ENCODE peak calls at places on chromosomes 5 and 9, in seven cellular contexts. One of them, this sample, is unnamed.

GRCh38 chr9:130174920-130175321 is 2.7 kb downstream of the NCS1 start:
- DNase-seq in HCT116: no peak
- DNase-seq in GM23338: no peak
- DNase-seq in sigmoid colon: peak; percentile 95
- DNase-seq in suprapubic skin: no peak
- DNase-seq in prostate gland: no peak
- DNase-seq in GM12892: no peak
- DNase-seq in this sample: no peak

GRCh38 chr5:126251024-126251423 is 172.2 kb upstream of the GRAMD2B start:
- DNase-seq in GM23338: no peak
- DNase-seq in GM12892: no peak
- DNase-seq in suprapubic skin: no peak
- DNase-seq in HCT116: no peak
- DNase-seq in sigmoid colon: no peak
- DNase-seq in prostate gland: no peak
- DNase-seq in this sample: no peak

GRCh38 chr5:19001054-19001453 is 986.9 kb downstream of the CDH18 start:
- DNase-seq in GM23338: no peak
- DNase-seq in sigmoid colon: no peak
- DNase-seq in suprapubic skin: no peak
- DNase-seq in prostate gland: no peak
- DNase-seq in HCT116: no peak
- DNase-seq in GM12892: no peak
- DNase-seq in this sample: no peak

GRCh38 chr5:107857785-107858184 is 187.0 kb upstream of the EFNA5 start:
- DNase-seq in sigmoid colon: no peak
- DNase-seq in GM12892: no peak
- DNase-seq in suprapubic skin: no peak
- DNase-seq in GM23338: no peak
- DNase-seq in prostate gland: no peak
- DNase-seq in HCT116: no peak
- DNase-seq in this sample: no peak

GRCh38 chr5:85921590-85921989 is 696.2 kb upstream of the COX7C start:
- DNase-seq in prostate gland: no peak
- DNase-seq in GM12892: no peak
- DNase-seq in HCT116: no peak
- DNase-seq in sigmoid colon: no peak
- DNase-seq in suprapubic skin: no peak
- DNase-seq in GM23338: peak; percentile 5
- DNase-seq in this sample: no peak

GRCh38 chr5:173830421-173830820 is 57.7 kb upstream of the CPEB4 start:
- DNase-seq in HCT116: no peak
- DNase-seq in sigmoid colon: no peak
- DNase-seq in prostate gland: no peak
- DNase-seq in suprapubic skin: no peak
- DNase-seq in GM23338: no peak
- DNase-seq in GM12892: no peak
- DNase-seq in this sample: no peak

GRCh38 chr5:153885166-153885565 is 153.5 kb downstream of the FAM114A2 start:
- DNase-seq in sigmoid colon: no peak
- DNase-seq in prostate gland: no peak
- DNase-seq in GM12892: no peak
- DNase-seq in HCT116: no peak
- DNase-seq in GM23338: no peak
- DNase-seq in suprapubic skin: no peak
- DNase-seq in this sample: no peak

GRCh38 chr9:135006911-135007570 is 80.4 kb upstream of the OLFM1 start:
- DNase-seq in sigmoid colon: no peak
- DNase-seq in GM12892: no peak
- DNase-seq in GM23338: no peak
- DNase-seq in suprapubic skin: no peak
- DNase-seq in HCT116: no peak
- DNase-seq in prostate gland: no peak
- DNase-seq in this sample: no peak

GRCh38 chr9:88985616-88986015 is 5.7 kb upstream of the S1PR3 start:
- DNase-seq in GM12892: no peak
- DNase-seq in suprapubic skin: no peak
- DNase-seq in prostate gland: no peak
- DNase-seq in HCT116: no peak
- DNase-seq in sigmoid colon: no peak
- DNase-seq in GM23338: no peak
- DNase-seq in this sample: no peak

GRCh38 chr5:58407042-58407709 is 52.7 kb downstream of the PLK2 start:
- DNase-seq in prostate gland: no peak
- DNase-seq in suprapubic skin: no peak
- DNase-seq in GM12892: no peak
- DNase-seq in GM23338: peak; percentile 18
- DNase-seq in sigmoid colon: no peak
- DNase-seq in HCT116: no peak
- DNase-seq in this sample: no peak

GRCh38 chr5:19917588-19917987 is 70.4 kb downstream of the CDH18 start:
- DNase-seq in suprapubic skin: no peak
- DNase-seq in GM12892: no peak
- DNase-seq in HCT116: no peak
- DNase-seq in GM23338: no peak
- DNase-seq in sigmoid colon: no peak
- DNase-seq in prostate gland: no peak
- DNase-seq in this sample: no peak

GRCh38 chr5:108670591-108671335 is 76.9 kb upstream of the FER start:
- DNase-seq in GM23338: no peak
- DNase-seq in sigmoid colon: no peak
- DNase-seq in suprapubic skin: no peak
- DNase-seq in GM12892: no peak
- DNase-seq in HCT116: no peak
- DNase-seq in prostate gland: no peak
- DNase-seq in this sample: no peak

GRCh38 chr9:15142903-15143534 is 164.0 kb downstream of the TTC39B start:
- DNase-seq in suprapubic skin: no peak
- DNase-seq in GM23338: peak; percentile 86
- DNase-seq in prostate gland: no peak
- DNase-seq in HCT116: peak; percentile 65
- DNase-seq in sigmoid colon: no peak
- DNase-seq in GM12892: peak; percentile 19
- DNase-seq in this sample: no peak

GRCh38 chr9:129306318-129306973 is 128.4 kb upstream of the IER5L start:
- DNase-seq in sigmoid colon: peak; percentile 38
- DNase-seq in prostate gland: no peak
- DNase-seq in GM23338: no peak
- DNase-seq in HCT116: no peak
- DNase-seq in GM12892: no peak
- DNase-seq in suprapubic skin: peak; percentile 25
- DNase-seq in this sample: peak; percentile 15

GRCh38 chr5:127892467-127893207 is 189.4 kb downstream of the CCDC192 start:
- DNase-seq in GM12892: no peak
- DNase-seq in suprapubic skin: no peak
- DNase-seq in GM23338: no peak
- DNase-seq in HCT116: peak; percentile 59
- DNase-seq in sigmoid colon: no peak
- DNase-seq in prostate gland: no peak
- DNase-seq in this sample: no peak

GRCh38 chr9:32430720-32431119 is 46.3 kb downstream of the ACO1 start:
- DNase-seq in sigmoid colon: no peak
- DNase-seq in GM23338: no peak
- DNase-seq in suprapubic skin: no peak
- DNase-seq in GM12892: no peak
- DNase-seq in prostate gland: no peak
- DNase-seq in HCT116: no peak
- DNase-seq in this sample: no peak

GRCh38 chr5:179908528-179908927 is 831 bp upstream of the TBC1D9B start:
- DNase-seq in sigmoid colon: no peak
- DNase-seq in GM23338: peak; percentile 84
- DNase-seq in prostate gland: no peak
- DNase-seq in HCT116: no peak
- DNase-seq in suprapubic skin: no peak
- DNase-seq in GM12892: no peak
- DNase-seq in this sample: no peak

GRCh38 chr5:9015250-9015936 is 530.5 kb downstream of the SEMA5A start:
- DNase-seq in HCT116: no peak
- DNase-seq in prostate gland: no peak
- DNase-seq in suprapubic skin: no peak
- DNase-seq in sigmoid colon: no peak
- DNase-seq in GM23338: no peak
- DNase-seq in GM12892: no peak
- DNase-seq in this sample: no peak

GRCh38 chr5:157447246-157447645 is 12.8 kb upstream of the NIPAL4 start:
- DNase-seq in GM23338: peak; percentile 19
- DNase-seq in sigmoid colon: no peak
- DNase-seq in GM12892: no peak
- DNase-seq in suprapubic skin: no peak
- DNase-seq in HCT116: no peak
- DNase-seq in prostate gland: peak; percentile 52
- DNase-seq in this sample: no peak

GRCh38 chr9:133487331-133487725 is 8.4 kb upstream of the SLC2A6 start:
- DNase-seq in GM12892: no peak
- DNase-seq in HCT116: no peak
- DNase-seq in prostate gland: no peak
- DNase-seq in GM23338: no peak
- DNase-seq in suprapubic skin: no peak
- DNase-seq in sigmoid colon: no peak
- DNase-seq in this sample: no peak

GRCh38 chr5:169647566-169647965 is 10.5 kb downstream of the DOCK2 start:
- DNase-seq in sigmoid colon: no peak
- DNase-seq in suprapubic skin: no peak
- DNase-seq in GM23338: no peak
- DNase-seq in prostate gland: no peak
- DNase-seq in GM12892: no peak
- DNase-seq in HCT116: no peak
- DNase-seq in this sample: no peak

GRCh38 chr9:130728721-130729120 is 35.1 kb downstream of the EXOSC2 start:
- DNase-seq in GM23338: no peak
- DNase-seq in sigmoid colon: no peak
- DNase-seq in GM12892: no peak
- DNase-seq in prostate gland: no peak
- DNase-seq in suprapubic skin: no peak
- DNase-seq in HCT116: peak; percentile 54
- DNase-seq in this sample: no peak

GRCh38 chr9:22169243-22169642 is 160.1 kb upstream of the CDKN2B start:
- DNase-seq in sigmoid colon: no peak
- DNase-seq in GM12892: no peak
- DNase-seq in prostate gland: no peak
- DNase-seq in GM23338: no peak
- DNase-seq in suprapubic skin: no peak
- DNase-seq in HCT116: no peak
- DNase-seq in this sample: no peak

DNA sequence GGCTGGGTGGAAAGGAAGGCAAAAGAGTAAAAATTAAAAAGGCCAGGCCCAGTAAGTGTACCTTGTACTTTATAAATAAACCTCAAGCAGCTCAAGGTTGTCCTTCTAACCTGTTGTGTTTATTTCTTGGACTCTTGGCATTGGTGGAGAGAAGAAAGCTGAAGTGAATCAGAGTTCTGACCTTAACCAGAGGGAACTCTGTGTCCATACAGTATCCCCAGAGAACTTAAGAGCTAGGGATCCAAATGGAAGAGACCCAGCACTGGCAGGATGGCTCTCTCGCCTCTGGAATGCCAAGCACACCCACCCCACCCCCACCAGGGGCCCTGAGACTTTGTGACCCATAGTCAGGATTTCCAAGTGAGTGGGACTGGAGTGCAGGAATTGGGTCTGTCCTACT is 14.2 kb downstream of the NUDT2 start:
- DNase-seq in GM23338: no peak
- DNase-seq in prostate gland: no peak
- DNase-seq in sigmoid colon: peak; percentile 60
- DNase-seq in HCT116: no peak
- DNase-seq in GM12892: no peak
- DNase-seq in suprapubic skin: no peak
- DNase-seq in this sample: no peak
- TF ChIP-seq POLR2AphosphoS5 in GM23338: no peak
- TF ChIP-seq POLR2AphosphoS5 in prostate gland: no peak
- TF ChIP-seq POLR2AphosphoS5 in sigmoid colon: peak; percentile 1
- TF ChIP-seq POLR2AphosphoS5 in HCT116: no peak
- TF ChIP-seq POLR2AphosphoS5 in GM12892: no peak
- TF ChIP-seq POLR2AphosphoS5 in suprapubic skin: no peak
- TF ChIP-seq POLR2AphosphoS5 in this sample: no peak

GRCh38 chr5:172437445-172438303 is 16.7 kb downstream of the SH3PXD2B start:
- DNase-seq in prostate gland: no peak
- DNase-seq in HCT116: peak; percentile 8
- DNase-seq in GM12892: no peak
- DNase-seq in suprapubic skin: peak; percentile 88
- DNase-seq in GM23338: no peak
- DNase-seq in sigmoid colon: peak; percentile 91
- DNase-seq in this sample: peak; percentile 81
- TF ChIP-seq POLR2AphosphoS5 in prostate gland: peak; percentile 4
- TF ChIP-seq POLR2AphosphoS5 in HCT116: no peak
- TF ChIP-seq POLR2AphosphoS5 in GM12892: no peak
- TF ChIP-seq POLR2AphosphoS5 in suprapubic skin: no peak
- TF ChIP-seq POLR2AphosphoS5 in GM23338: no peak
- TF ChIP-seq POLR2AphosphoS5 in sigmoid colon: peak; percentile 65
- TF ChIP-seq POLR2AphosphoS5 in this sample: peak; percentile 36

DNA sequence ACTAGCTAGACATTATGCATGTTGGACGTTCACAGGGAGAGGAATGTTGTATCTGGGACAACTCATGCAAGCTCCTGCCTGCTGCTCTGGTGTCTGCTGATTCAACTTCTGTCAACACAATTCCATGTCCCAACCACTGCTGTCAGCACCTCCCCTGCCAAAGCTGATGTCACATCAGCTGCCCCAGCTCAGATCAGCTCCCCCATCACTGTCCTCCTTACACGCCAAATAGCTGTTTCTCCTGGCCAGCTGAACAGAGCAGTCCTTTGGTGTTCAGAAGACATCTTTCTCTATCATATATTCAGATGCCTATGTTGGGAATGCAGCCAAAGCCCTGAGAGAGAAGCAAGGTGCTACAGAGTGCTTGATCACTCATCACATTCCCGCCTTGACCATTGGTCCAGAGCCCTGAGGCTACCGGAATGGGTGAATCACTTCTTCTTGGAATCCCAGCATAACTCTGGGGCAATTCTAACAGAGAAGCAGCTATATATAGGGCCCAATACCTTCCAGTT is 223.4 kb downstream of the SEC61B start:
- DNase-seq in GM23338: no peak
- DNase-seq in sigmoid colon: no peak
- DNase-seq in HCT116: no peak
- DNase-seq in suprapubic skin: peak; percentile 77
- DNase-seq in prostate gland: no peak
- DNase-seq in GM12892: no peak
- DNase-seq in this sample: no peak
- TF ChIP-seq POLR2AphosphoS5 in GM23338: no peak
- TF ChIP-seq POLR2AphosphoS5 in sigmoid colon: no peak
- TF ChIP-seq POLR2AphosphoS5 in HCT116: no peak
- TF ChIP-seq POLR2AphosphoS5 in suprapubic skin: no peak
- TF ChIP-seq POLR2AphosphoS5 in prostate gland: no peak
- TF ChIP-seq POLR2AphosphoS5 in GM12892: no peak
- TF ChIP-seq POLR2AphosphoS5 in this sample: no peak

GRCh38 chr5:143403607-143404415 is at the start of gene NR3C1:
- DNase-seq in suprapubic skin: peak; percentile 92
- DNase-seq in sigmoid colon: peak; percentile 94
- DNase-seq in GM12892: peak; percentile 50
- DNase-seq in prostate gland: peak; percentile 78
- DNase-seq in GM23338: peak; percentile 66
- DNase-seq in HCT116: no peak
- DNase-seq in this sample: peak; percentile 81
- TF ChIP-seq POLR2AphosphoS5 in suprapubic skin: peak; percentile 7
- TF ChIP-seq POLR2AphosphoS5 in sigmoid colon: peak; percentile 45
- TF ChIP-seq POLR2AphosphoS5 in GM12892: peak; percentile 62
- TF ChIP-seq POLR2AphosphoS5 in prostate gland: no peak
- TF ChIP-seq POLR2AphosphoS5 in GM23338: no peak
- TF ChIP-seq POLR2AphosphoS5 in HCT116: peak; percentile 23
- TF ChIP-seq POLR2AphosphoS5 in this sample: peak; percentile 8